ENCODE peak calls at places on chromosomes 3 and 15, in five cellular contexts. U is K562, N is endothelial cell of umbilical vein, E is HepG2, W is GM12878. L is an unnamed sample. For H3K4me1, the result is how much of the 10 kb centered on the place peaks cover.

GRCh38 chr3:100080573-100080972 is 33.7 kb downstream of the FILIP1L start:
- DNase-seq in U (no peak), N (no peak), E (peak), W (no peak), L (peak)

GRCh38 chr3:42157915-42158538 is 66.9 kb downstream of the TRAK1 start:
- DNase-seq in U (no peak), N (no peak), E (no peak), W (no peak), L (no peak)

GRCh38 chr15:31214864-31215489 is 111.7 kb upstream of the KLF13 start:
- DNase-seq in U (no peak), N (no peak), E (no peak), W (no peak), L (peak)

GRCh38 chr3:160163259-160163878 is 61.9 kb upstream of the C3orf80 start:
- DNase-seq in U (peak), N (peak), E (peak), W (no peak), L (peak)

GRCh38 chr15:91456251-91456718 is 356.2 kb downstream of the SV2B start:
- DNase-seq in U (no peak), N (no peak), E (no peak), W (no peak), L (no peak)

GRCh38 chr3:115931581-115931980 is 308.3 kb downstream of the GAP43 start:
- DNase-seq in U (no peak), N (no peak), E (no peak), W (no peak), L (no peak)

GRCh38 chr15:41934843-41935242 is 37.5 kb downstream of the EHD4 start:
- DNase-seq in U (no peak), N (peak), E (no peak), W (no peak), L (no peak)

GRCh38 chr3:171504376-171504775 is 44.2 kb upstream of the TNIK start:
- DNase-seq in U (no peak), N (no peak), E (no peak), W (no peak), L (no peak)

GRCh38 chr15:89206908-89207331 is 14.5 kb downstream of the RLBP1 start:
- DNase-seq in U (peak), N (peak), E (peak), W (no peak), L (peak)

GRCh38 chr3:127915115-127915936 is at the start of gene KBTBD12:
- DNase-seq in U (no peak), N (no peak), E (no peak), W (no peak), L (no peak)

GRCh38 chr15:52076889-52077781 is 35.4 kb downstream of the BCL2L10 start:
- DNase-seq in U (peak), N (peak), E (peak), W (peak), L (peak)

GRCh38 chr15:56146756-56147155 is 96.9 kb downstream of the RFX7 start:
- DNase-seq in U (no peak), N (no peak), E (no peak), W (no peak), L (no peak)

GRCh38 chr3:56725175-56725574 is 42.1 kb upstream of the TASOR start:
- DNase-seq in U (no peak), N (no peak), E (no peak), W (peak), L (no peak)

GRCh38 chr15:68667800-68668625 is 89.2 kb downstream of the CORO2B start:
- DNase-seq in U (no peak), N (no peak), E (no peak), W (no peak), L (no peak)

GRCh38 chr3:66398228-66399025 is 102.4 kb downstream of the LRIG1 start:
- DNase-seq in U (no peak), N (no peak), E (no peak), W (no peak), L (no peak)

GRCh38 chr3:30704931-30705890 is 98.8 kb downstream of the TGFBR2 start:
- DNase-seq in U (no peak), N (peak), E (no peak), W (no peak), L (no peak)

GRCh38 chr15:90482124-90483011 is 47.4 kb upstream of the CRTC3 start:
- DNase-seq in U (peak), N (peak), E (peak), W (no peak), L (peak)

GRCh38 chr15:45829336-45830153 is 194.7 kb downstream of the SQOR start:
- DNase-seq in U (no peak), N (no peak), E (no peak), W (no peak), L (no peak)

GRCh38 chr15:74610302-74610951 is 5.2 kb upstream of the CLK3 start:
- DNase-seq in U (peak), N (no peak), E (no peak), W (no peak), L (no peak)

GRCh38 chr3:49616061-49616460 is 58.1 kb upstream of the APEH start:
- DNase-seq in U (no peak), N (no peak), E (no peak), W (no peak), L (no peak)

GRCh38 chr3:194279701-194280360 is 71.3 kb downstream of the CPN2 start:
- DNase-seq in U (no peak), N (no peak), E (no peak), W (no peak), L (no peak)

GRCh38 chr3:188978772-188979171 is 193.0 kb upstream of the TPRG1 start:
- DNase-seq in U (no peak), N (no peak), E (peak), W (no peak), L (peak)

GRCh38 chr3:52231502-52232278 is 6.2 kb upstream of the TLR9 start:
- DNase-seq in U (peak), N (peak), E (no peak), W (no peak), L (peak)

GRCh38 chr15:69224383-69224782 is 63.9 kb downstream of the GLCE start:
- DNase-seq in U (no peak), N (peak), E (peak), W (no peak), L (no peak)

GRCh38 chr3:124248471-124249028 is 256.6 kb upstream of the ROPN1 start:
- DNase-seq in U (peak), N (peak), E (no peak), W (no peak), L (peak)

GRCh38 chr15:40279437-40280141 is 3.3 kb downstream of the ANKRD63 start:
- DNase-seq in U (peak), N (peak), E (peak), W (no peak), L (peak)

DNA sequence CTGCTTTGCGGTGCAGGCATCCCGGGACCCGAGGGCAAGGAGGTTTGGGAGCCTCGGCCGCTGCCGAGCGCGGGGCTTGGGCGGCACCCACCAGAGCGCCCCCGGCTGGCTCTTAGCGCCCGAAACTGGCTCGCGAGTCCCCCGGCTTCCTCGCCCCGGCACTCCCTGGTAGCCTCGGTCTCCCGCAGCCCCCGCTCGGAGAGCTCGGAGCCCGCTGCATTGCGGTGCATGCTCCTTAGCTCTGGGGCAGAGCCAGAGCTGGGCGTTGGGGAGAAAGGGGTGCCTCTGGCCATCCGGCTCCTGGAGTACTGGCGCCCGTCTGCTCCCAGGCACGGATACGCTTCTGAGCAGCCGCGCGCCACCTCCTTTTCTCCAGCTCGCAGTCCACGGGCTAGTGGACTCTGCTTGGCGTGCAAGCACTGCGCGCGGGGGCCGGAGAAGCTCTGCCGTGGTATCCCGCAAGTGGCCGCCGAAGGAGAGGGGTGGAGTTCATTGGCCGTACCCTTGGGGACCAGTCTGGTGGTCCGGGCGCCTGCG is 784 bp downstream of the EPHB1 start:
- DNase-seq in U (no peak), N (no peak), E (no peak), W (no peak), L (peak)
- TF ChIP-seq MYC in U (no peak), N (no peak), E (no peak), W (no peak), L (no peak)

DNA sequence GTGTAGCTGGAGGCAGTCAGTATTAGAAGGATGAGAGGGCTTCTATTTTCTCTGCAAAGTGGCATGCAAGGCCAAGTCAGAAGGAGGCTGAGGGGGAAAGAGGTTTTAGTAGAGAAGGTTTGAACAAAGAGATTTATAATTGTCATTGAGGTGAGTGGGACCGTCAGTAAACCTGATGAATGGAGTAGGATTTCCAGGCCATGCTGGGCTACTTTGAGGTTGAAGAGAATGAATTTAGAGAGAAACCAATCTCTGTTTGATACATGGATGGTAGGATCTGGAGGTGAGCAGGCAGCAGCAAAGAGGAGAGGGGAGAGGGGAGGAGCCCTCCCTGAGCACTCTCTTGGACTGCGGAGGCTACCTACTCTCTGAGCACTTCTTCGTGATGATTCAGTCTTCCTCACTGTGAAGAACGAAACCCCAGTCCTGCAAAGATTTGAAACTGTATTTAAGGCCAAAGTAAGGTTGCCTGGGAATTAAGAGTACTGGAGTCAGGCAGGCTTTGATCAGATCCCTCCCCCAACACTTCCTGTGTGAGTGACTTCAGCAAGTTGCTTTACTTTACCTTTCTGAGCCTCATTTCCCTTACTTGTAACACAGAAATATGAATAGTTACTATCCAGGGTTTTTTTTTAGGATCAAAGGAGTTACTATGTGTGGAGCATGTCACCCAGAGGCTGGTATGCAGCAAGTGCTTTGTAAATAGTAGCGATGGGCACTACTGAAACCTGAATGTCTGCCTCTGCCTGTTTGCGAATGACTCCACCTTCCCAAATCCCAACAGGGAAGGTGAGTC is 75.8 kb downstream of the RPL39L start:
- DNase-seq in U (no peak), N (no peak), E (peak), W (no peak), L (no peak)
- H3K4me1 ChIP-seq in U (under half), N (under half), E (half or more), W (under half), L (under half)

GRCh38 chr15:81296218-81296617 is 27.7 kb downstream of the STARD5 start:
- DNase-seq in U (no peak), N (no peak), E (no peak), W (no peak), L (no peak)

GRCh38 chr15:81297147-81297572 is 26.8 kb downstream of the STARD5 start:
- DNase-seq in U (no peak), N (no peak), E (no peak), W (no peak), L (no peak)

GRCh38 chr15:81295466-81296145 is 28.3 kb downstream of the STARD5 start:
- DNase-seq in U (no peak), N (no peak), E (no peak), W (no peak), L (no peak)

GRCh38 chr15:81297580-81298575 is 26.1 kb downstream of the STARD5 start:
- DNase-seq in U (no peak), N (no peak), E (no peak), W (no peak), L (no peak)

GRCh38 chr15:81296673-81297072 is 27.3 kb downstream of the STARD5 start:
- DNase-seq in U (no peak), N (peak), E (no peak), W (peak), L (no peak)
- TF ChIP-seq MYC in U (no peak), N (no peak), E (no peak), W (no peak), L (no peak)

DNA sequence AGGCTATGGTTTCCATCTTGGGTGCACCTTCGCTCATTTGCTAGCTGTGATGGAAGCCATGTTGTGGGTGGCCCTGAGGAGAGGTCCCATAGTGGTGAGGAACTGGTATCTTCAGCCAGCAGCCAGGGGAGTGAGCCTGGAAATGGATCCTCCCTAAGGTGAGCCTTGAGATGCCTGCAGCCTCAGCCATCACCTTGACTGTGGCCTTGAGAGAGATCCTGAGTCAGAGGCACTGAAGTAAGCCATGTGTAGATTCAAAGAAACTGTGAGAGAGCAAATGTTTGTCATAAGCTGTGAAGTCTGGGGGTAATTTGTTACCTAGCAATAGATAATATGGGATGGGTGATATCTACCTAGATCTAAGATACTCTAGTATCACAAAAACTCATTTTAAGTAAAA is 105.3 kb downstream of the SNRK start:
- DNase-seq in U (no peak), N (no peak), E (no peak), W (no peak), L (no peak)
- H3K4me1 ChIP-seq in U (under half), N (half or more), E (under half), W (under half), L (under half)

DNA sequence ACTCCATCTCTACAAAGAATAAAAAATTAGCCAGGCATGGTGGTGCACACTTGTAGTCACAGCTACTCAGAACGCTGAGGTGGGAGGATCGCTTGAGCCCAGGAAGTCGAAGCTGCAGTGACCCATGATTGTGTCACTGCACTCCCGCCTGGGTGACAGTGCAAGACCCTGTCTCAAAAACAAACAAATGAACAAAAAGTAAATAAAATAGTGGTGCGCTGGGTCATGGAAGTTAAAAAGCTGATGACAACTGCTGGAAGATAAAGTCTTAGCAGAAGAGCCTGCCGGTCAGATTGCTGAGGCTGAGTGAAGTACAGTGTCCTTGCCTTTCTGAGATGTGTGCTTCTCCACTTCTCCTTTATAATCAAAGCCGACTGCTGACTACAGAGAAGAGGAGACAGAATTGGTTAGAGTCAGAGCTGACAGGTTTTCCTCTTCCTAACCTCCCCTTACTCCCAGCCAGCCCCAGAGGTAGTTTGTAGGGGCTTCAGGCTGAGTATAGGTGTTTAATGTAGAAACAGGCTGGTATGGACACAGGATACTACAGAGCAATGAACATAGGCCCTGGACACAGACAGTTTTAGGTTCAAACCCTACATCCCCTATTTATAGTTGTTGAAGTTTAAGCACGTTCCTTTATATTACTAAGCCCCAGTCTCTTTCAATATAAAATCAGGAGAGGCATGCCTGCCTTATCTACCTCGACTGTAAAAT is 17.9 kb downstream of the HCLS1 start:
- DNase-seq in U (no peak), N (no peak), E (peak), W (no peak), L (no peak)
- TF ChIP-seq MYC in U (no peak), N (no peak), E (no peak), W (no peak), L (no peak)

GRCh38 chr3:138005627-138006026 is 4.3 kb upstream of the CLDN18 start:
- DNase-seq in U (no peak), N (no peak), E (no peak), W (no peak), L (no peak)

GRCh38 chr3:138009476-138010272 is at the start of gene CLDN18:
- DNase-seq in U (peak), N (no peak), E (no peak), W (no peak), L (no peak)

GRCh38 chr3:138011722-138012121 is 1.8 kb downstream of the CLDN18 start:
- DNase-seq in U (peak), N (no peak), E (no peak), W (no peak), L (no peak)

GRCh38 chr3:138010273-138010590 is 267 bp downstream of the CLDN18 start:
- DNase-seq in U (no peak), N (no peak), E (no peak), W (no peak), L (no peak)

DNA sequence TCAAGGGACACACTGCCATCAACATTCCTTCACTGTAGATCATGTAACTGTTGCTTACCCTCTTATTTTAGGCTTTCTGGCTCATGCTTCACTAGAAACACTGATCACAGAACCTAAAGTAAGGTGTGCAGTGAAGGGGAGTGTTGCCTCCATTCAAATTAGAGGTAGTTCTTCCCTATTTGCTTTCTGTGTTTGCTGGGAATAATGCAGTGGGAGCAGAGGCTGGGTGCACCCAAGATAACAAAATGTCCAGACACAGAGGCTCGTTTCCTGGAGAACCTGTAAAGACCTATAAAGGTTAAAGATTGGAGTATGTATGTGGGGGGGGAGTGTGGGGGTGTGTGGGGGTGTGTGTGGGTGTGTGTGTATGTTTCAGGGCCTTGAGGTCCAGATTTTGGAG is 2.1 kb upstream of the CLDN18 start:
- DNase-seq in U (no peak), N (no peak), E (no peak), W (no peak), L (no peak)
- H3K4me1 ChIP-seq in U (under half), N (under half), E (under half), W (under half), L (under half)

DNA sequence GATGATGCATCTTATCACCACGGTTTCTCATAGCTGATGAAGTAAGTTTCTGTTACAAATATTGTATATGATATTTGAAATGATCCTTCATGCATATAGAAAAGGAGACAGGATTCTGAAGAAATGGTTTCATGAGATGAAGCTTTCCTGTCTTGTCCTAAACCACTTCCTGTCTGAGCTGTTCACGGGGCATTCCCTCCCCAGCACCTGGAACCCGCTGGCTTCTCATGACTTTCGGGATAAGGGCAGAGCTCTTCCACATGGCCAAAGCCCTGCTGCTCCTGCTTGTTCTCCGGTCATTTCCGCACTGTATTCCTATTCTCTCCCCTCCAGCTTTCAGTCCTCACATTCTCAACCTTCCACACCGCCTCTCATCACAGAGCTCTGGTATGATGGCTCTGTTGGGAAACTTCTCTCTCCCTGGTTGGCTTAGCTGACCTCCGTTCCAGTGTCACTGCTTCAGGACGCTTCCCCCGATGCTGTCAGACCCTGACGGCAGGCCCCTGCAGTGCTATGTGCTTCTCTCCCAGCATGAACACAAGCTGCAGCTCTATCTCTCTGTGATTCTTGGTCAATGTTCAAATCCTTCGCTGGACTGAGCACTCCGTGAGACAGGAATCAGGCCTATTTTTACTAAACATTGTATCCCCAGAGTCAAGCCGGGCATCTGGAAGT is 86.9 kb upstream of the HERC1 start:
- DNase-seq in U (no peak), N (no peak), E (no peak), W (no peak), L (no peak)
- TF ChIP-seq MYC in U (no peak), N (no peak), E (no peak), W (no peak), L (no peak)

DNA sequence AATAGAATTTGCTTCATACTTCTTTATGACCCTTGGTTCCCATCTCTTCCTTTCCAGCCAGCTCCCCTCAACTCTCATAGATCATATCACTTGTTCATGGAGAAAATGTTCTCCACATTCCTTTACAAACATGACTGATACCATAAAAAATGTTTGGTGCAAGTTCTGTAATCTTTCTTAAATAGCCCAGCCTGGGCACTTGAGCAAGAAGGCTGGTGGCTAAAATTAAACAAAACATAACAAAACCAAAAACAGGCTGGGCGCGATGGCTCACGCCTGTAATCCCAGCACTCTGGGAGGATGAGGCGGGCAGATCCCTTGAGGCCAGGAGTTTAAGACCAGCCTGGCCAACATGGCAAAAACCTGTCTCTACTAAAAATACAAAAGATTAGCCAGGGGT is 8.9 kb upstream of the POLR2M start:
- DNase-seq in U (no peak), N (no peak), E (no peak), W (no peak), L (no peak)
- H3K4me1 ChIP-seq in U (under half), N (under half), E (under half), W (under half), L (under half)

GRCh38 chr15:82647045-82647834 is at the start of gene CPEB1:
- DNase-seq in U (peak), N (no peak), E (no peak), W (no peak), L (peak)
- TF ChIP-seq MYC in U (peak), N (no peak), E (no peak), W (no peak), L (peak)

GRCh38 chr15:73364070-73364469 is 4.7 kb downstream of the HCN4 start:
- DNase-seq in U (no peak), N (no peak), E (no peak), W (no peak), L (no peak)
- H3K4me1 ChIP-seq in U (under half), N (under half), E (under half), W (under half), L (under half)